ENCODE peak calls at places on chromosomes 12 and 14, in five cellular contexts. T, D, Q, B and Z are unnamed samples.

GRCh38 chr14:103067231-103067954 is 10.0 kb upstream of the CDC42BPB start:
- DNase-seq in T (peak), D (no peak), Q (no peak), B (peak), Z (no peak)

GRCh38 chr14:74941676-74942097 is 13.7 kb downstream of the PGF start:
- DNase-seq in T (peak), D (peak), Q (no peak), B (no peak), Z (no peak)

GRCh38 chr12:88334271-88334670 is 192.2 kb downstream of the TMTC3 start:
- DNase-seq in T (peak), D (no peak), Q (no peak), B (peak), Z (no peak)

GRCh38 chr12:110846615-110847566 is at the start of gene CCDC63:
- DNase-seq in T (no peak), D (no peak), Q (peak), B (no peak), Z (no peak)

GRCh38 chr14:97713023-97713422 is 915.8 kb downstream of the VRK1 start:
- DNase-seq in T (peak), D (no peak), Q (no peak), B (peak), Z (no peak)

GRCh38 chr12:122937622-122938091 is 28.6 kb downstream of the ABCB9 start:
- DNase-seq in T (peak), D (no peak), Q (no peak), B (peak), Z (no peak)

GRCh38 chr14:100449225-100449987 is 126.3 kb downstream of the SLC25A47 start:
- DNase-seq in T (no peak), D (no peak), Q (no peak), B (no peak), Z (no peak)

GRCh38 chr14:20409226-20409625 is 4.1 kb downstream of the TEP1 start:
- DNase-seq in T (no peak), D (no peak), Q (no peak), B (no peak), Z (no peak)

GRCh38 chr14:64935508-64935907 is 7.0 kb downstream of the GPX2 start:
- DNase-seq in T (no peak), D (no peak), Q (no peak), B (no peak), Z (no peak)

GRCh38 chr14:40630471-40630870 is 976.2 kb upstream of the LRFN5 start:
- DNase-seq in T (no peak), D (no peak), Q (no peak), B (no peak), Z (no peak)